ENCODE peak calls at places on chromosomes 7 and 10, in four cellular contexts. G, R, U and E are unnamed samples.
A peak's percentile ranks its signal among the peaks of the same experiment; 100 is the strongest.

GRCh38 chr10:110147961-110148360 is 59.4 kb upstream of the MXI1 start:
- DNase-seq in G (no peak), R (peak; percentile 65), U (peak; percentile 60), E (no peak)

GRCh38 chr7:133039614-133040013 is 42.3 kb downstream of the CHCHD3 start:
- DNase-seq in G (no peak), R (no peak), U (no peak), E (no peak)

GRCh38 chr7:80070391-80070790 is 64.2 kb upstream of the GNAI1 start:
- DNase-seq in G (no peak), R (no peak), U (no peak), E (no peak)

GRCh38 chr7:27420702-27421101 is 178.1 kb downstream of the EVX1 start:
- DNase-seq in G (no peak), R (peak; percentile 19), U (no peak), E (no peak)

GRCh38 chr10:27513451-27514191 is 9.5 kb downstream of the RAB18 start:
- DNase-seq in G (no peak), R (peak; percentile 37), U (no peak), E (no peak)

GRCh38 chr10:107749235-107749634 is 584.7 kb upstream of the SORCS1 start:
- DNase-seq in G (no peak), R (no peak), U (no peak), E (no peak)

GRCh38 chr7:26653966-26654365 is 210.4 kb downstream of the SKAP2 start:
- DNase-seq in G (no peak), R (no peak), U (no peak), E (no peak)

GRCh38 chr7:149785983-149786382 is 12.6 kb upstream of the ZNF467 start:
- DNase-seq in G (no peak), R (no peak), U (no peak), E (no peak)

GRCh38 chr7:156432018-156432417 is 208.6 kb upstream of the RNF32 start:
- DNase-seq in G (no peak), R (no peak), U (no peak), E (no peak)

GRCh38 chr7:73718438-73718881 is 1.0 kb downstream of the STX1A start:
- DNase-seq in G (no peak), R (no peak), U (peak; percentile 33), E (no peak)

GRCh38 chr10:28503114-28503513 is 29.8 kb upstream of the WAC start:
- DNase-seq in G (no peak), R (peak; percentile 15), U (peak; percentile 81), E (no peak)

GRCh38 chr10:132691711-132692153 is 94.2 kb downstream of the NKX6-2 start:
- DNase-seq in G (no peak), R (no peak), U (no peak), E (no peak)

GRCh38 chr7:40551685-40552576 is 417.1 kb downstream of the SUGCT start:
- DNase-seq in G (no peak), R (peak; percentile 82), U (no peak), E (no peak)

GRCh38 chr10:24008164-24009066 is 200.5 kb upstream of the KIAA1217 start:
- DNase-seq in G (no peak), R (peak; percentile 80), U (peak; percentile 99), E (peak; percentile 38)

GRCh38 chr10:74103560-74104248 is 46.9 kb downstream of the AP3M1 start:
- DNase-seq in G (no peak), R (peak; percentile 28), U (peak; percentile 14), E (peak; percentile 34)

GRCh38 chr7:140661124-140661523 is 11.6 kb upstream of the ADCK2 start:
- DNase-seq in G (no peak), R (peak; percentile 40), U (no peak), E (no peak)

GRCh38 chr10:43401627-43402026 is 7.4 kb downstream of the HNRNPF start:
- DNase-seq in G (no peak), R (no peak), U (no peak), E (peak; percentile 79)

GRCh38 chr7:19834566-19834965 is 61.1 kb upstream of the TMEM196 start:
- DNase-seq in G (no peak), R (peak; percentile 42), U (no peak), E (no peak)

GRCh38 chr7:111638048-111638447 is 75.8 kb upstream of the IMMP2L start:
- DNase-seq in G (no peak), R (no peak), U (no peak), E (no peak)

GRCh38 chr7:29935111-29935510 is 54.5 kb downstream of the SCRN1 start:
- DNase-seq in G (no peak), R (no peak), U (no peak), E (no peak)

GRCh38 chr7:137628211-137628610 is 218.6 kb downstream of the DGKI start:
- DNase-seq in G (no peak), R (peak; percentile 41), U (no peak), E (no peak)

GRCh38 chr10:84660340-84661159 is 332.2 kb downstream of the CCSER2 start:
- DNase-seq in G (no peak), R (no peak), U (no peak), E (no peak)

GRCh38 chr10:60963441-60964256 is 19.7 kb upstream of the RHOBTB1 start:
- DNase-seq in G (no peak), R (peak; percentile 48), U (peak; percentile 54), E (no peak)

GRCh38 chr7:128322040-128322643 is 21.6 kb downstream of the RBM28 start:
- DNase-seq in G (peak; percentile 21), R (peak; percentile 68), U (peak; percentile 31), E (peak; percentile 34)

GRCh38 chr10:99775850-99776249 is 6.6 kb upstream of the ABCC2 start:
- DNase-seq in G (peak; percentile 58), R (peak; percentile 78), U (peak; percentile 59), E (no peak)